ENCODE peak calls at places on chromosomes 6 and 20, in four cellular contexts. E is AG04450, J is fibroblast of lung, F is psoas muscle. D is an unnamed sample.

GRCh38 chr6:28296520-28297060 is 15.2 kb downstream of the PGBD1 start:
- DNase-seq in F (no peak), J (no peak), E (no peak), D (no peak)

GRCh38 chr6:14738497-14738896 is 507.4 kb upstream of the JARID2 start:
- DNase-seq in J (no peak), E (no peak), F (no peak), D (no peak)

GRCh38 chr20:57659789-57660509 is 39.7 kb upstream of the ZBP1 start:
- DNase-seq in E (no peak), J (no peak), F (no peak), D (no peak)

GRCh38 chr6:43478008-43478372 is 620 bp downstream of the TJAP1 start:
- DNase-seq in J (no peak), F (no peak), E (no peak), D (no peak)

GRCh38 chr20:35093245-35093884 is 758 bp upstream of the TRPC4AP start:
- DNase-seq in E (no peak), J (peak), F (no peak), D (peak)

GRCh38 chr6:159062564-159062945 is 17.8 kb upstream of the TAGAP start:
- DNase-seq in J (no peak), F (no peak), E (no peak), D (no peak)

GRCh38 chr20:59159091-59159821 is 4.4 kb upstream of the ZNF831 start:
- DNase-seq in F (no peak), J (no peak), E (no peak), D (no peak)

GRCh38 chr20:37278966-37279590 is 10.4 kb upstream of the MANBAL start:
- DNase-seq in J (no peak), E (no peak), F (no peak), D (no peak)

GRCh38 chr6:111231078-111231435 is 143.8 kb downstream of the SLC16A10 start:
- DNase-seq in J (no peak), F (no peak), E (no peak), D (no peak)

GRCh38 chr20:52804455-52804966 is 167.6 kb upstream of the TSHZ2 start:
- DNase-seq in F (no peak), J (no peak), E (no peak), D (no peak)

GRCh38 chr6:47165918-47166317 is 123.8 kb upstream of the ADGRF1 start:
- DNase-seq in F (no peak), J (peak), E (no peak), D (no peak)

GRCh38 chr6:75204222-75204958 is 1.5 kb downstream of the COL12A1 start:
- DNase-seq in F (peak), E (peak), J (peak), D (no peak)

GRCh38 chr20:19628570-19629134 is 129.4 kb upstream of the RIN2 start:
- DNase-seq in J (peak), F (no peak), E (peak), D (peak)
- TF ChIP-seq CTCF in J (peak), F (peak), E (peak), D (peak)

DNA sequence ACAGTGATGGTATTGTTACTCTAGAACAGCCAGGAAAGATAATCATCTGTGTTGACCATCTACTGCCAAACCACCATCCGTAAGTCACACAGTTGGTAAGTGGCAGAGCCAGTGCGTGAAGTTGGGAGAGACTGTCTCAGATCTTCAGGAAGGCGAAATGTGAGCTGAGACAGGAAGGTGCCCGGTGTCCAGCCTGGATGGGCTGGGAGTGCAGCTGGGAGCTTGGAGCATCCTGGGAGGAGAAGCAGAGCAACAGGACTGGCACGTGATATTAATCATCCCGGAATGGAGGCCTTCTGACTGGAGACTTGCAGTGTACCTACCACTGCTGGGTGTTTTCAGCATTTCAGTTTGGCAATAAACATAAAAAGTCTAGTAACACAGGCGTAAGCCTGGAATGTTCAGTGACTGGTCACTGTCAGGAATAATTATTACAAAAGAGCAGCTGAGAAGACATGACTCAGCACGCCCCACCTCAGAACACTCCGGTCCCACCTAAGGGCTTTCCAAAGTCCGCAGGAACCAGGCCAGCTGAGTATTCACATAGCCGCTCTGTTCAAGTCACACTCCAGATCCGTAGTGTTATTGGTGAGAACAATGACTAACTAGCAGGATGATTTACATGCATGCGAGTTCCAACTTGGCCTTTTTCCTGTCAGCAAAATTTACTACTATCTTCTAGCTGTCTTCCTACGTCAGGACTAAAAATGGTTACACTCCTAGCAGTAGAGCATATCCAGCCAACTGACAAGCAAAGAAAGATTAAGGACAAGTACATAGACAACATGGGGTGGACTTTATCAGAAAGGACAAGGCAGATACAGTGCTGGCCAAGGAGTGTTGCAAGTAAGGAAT is 45.1 kb upstream of the PNRC1 start:
- DNase-seq in E (peak), J (peak), F (peak), D (peak)
- H3K4me3 ChIP-seq in E (peak), J (no peak), F (peak), D (no peak)

DNA sequence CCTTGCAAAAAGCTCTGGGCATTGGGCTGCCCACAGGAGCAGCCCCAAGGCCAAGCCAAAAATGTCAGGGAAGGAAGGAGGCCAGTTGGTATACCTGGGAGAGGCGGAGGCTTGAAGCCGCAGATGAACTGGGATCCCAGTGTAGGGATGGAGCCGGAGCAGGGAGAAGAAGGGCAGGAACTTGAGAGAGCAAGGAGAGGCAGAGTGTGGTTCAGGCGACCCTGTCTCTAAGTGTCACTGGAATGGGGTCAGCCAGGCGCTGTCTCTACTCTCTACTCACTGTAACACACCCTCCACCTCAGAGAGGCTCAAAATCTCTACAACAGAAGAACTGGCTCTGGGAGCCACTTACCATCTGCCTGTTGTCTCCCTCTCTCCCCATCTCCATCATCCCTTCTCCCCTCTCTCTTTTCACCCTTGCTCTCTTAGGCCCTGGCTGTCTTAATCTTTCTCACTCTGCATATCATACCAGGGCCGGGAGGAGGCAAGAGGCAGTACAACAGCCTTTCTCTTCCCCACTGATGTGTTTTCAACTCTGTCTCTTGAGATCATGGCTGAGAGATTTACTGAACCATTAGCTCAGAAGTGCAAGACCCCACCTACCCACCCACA is 93.3 kb downstream of the CRYBG1 start:
- DNase-seq in F (no peak), E (no peak), J (no peak), D (no peak)
- TF ChIP-seq CTCF in F (no peak), E (no peak), J (no peak), D (no peak)

GRCh38 chr6:31614674-31615578 is at the start of gene AIF1:
- DNase-seq in E (no peak), J (no peak), F (no peak), D (no peak)

GRCh38 chr6:31614075-31614619 is 887 bp upstream of the AIF1 start:
- DNase-seq in F (no peak), E (no peak), J (no peak), D (no peak)

GRCh38 chr6:31619805-31620585 is 520 bp upstream of the PRRC2A start:
- DNase-seq in E (peak), F (peak), J (peak), D (peak)

GRCh38 chr6:31615748-31616147 is 714 bp downstream of the AIF1 start:
- DNase-seq in J (no peak), E (no peak), F (no peak), D (no peak)

GRCh38 chr6:31617010-31617409 is 2.0 kb downstream of the AIF1 start:
- DNase-seq in F (no peak), E (no peak), J (no peak), D (no peak)
- H3K4me3 ChIP-seq in F (no peak), E (no peak), J (no peak), D (no peak)

GRCh38 chr6:117328500-117328899 is 63.1 kb downstream of the VGLL2 start:
- DNase-seq in E (no peak), J (no peak), F (no peak), D (no peak)
- TF ChIP-seq CTCF in E (no peak), J (no peak), F (no peak), D (no peak)

GRCh38 chr6:156957931-156958547 is 180.9 kb downstream of the ARID1B start:
- DNase-seq in F (no peak), J (peak), E (no peak), D (no peak)
- H3K4me3 ChIP-seq in F (no peak), J (no peak), E (no peak), D (no peak)

DNA sequence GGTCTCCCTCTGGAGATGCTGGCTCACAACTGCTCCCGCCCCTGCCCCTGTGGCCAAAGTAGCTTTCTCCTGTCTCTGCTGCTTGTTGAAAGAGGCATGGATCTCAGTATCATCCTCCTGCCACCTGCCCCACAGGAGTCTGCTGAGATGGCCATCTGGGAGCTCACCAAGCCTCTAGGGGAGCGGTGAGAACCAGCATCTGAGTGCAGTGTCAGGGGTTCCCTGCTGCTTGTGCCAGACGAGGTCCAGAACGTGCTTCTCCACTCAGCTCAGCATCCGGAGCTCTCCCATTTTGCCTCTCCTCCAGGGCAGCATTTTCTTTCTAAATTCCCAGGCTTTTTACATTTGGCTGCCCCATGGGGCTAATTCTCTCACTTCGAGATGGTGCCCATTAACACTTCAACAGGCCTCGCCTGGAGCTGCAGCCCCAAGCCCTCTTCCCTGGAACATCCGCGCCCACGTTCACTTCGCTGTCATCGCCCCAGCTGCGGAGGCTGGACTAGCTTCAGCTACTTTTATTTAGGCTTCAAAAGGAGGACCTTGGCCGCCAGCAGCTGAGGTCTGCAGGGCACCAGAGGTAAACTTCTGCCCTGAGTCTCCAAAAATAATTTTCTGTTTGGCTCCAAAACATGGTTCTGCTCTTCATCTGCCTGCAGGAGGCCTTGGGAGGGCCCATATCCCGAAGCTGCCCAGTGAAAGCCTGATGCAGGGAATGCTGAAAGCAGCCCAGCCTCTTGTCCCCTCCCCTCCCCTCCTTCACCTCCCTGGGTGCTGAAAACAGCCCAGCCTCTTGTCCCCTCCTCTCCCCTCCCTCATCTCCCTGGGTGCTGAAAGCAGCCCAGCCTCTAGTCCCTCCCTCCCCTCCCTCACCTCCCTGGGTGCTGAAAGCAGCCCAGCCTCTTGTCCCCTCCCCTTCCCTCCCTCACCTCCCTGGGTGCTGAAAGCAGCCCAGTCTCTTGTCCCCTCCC is 25.2 kb upstream of the MLN start:
- DNase-seq in F (no peak), J (no peak), E (no peak), D (no peak)
- TF ChIP-seq CTCF in F (no peak), J (no peak), E (no peak), D (peak)